ENCODE peak calls at places on chromosomes 12 and 14, in four cellular contexts. D is mucosa of descending colon, T is HFF-Myc, B is neural progenitor cell. W is an unnamed sample.

GRCh38 chr12:49039421-49040363 is 20.9 kb downstream of the KMT2D start:
- DNase-seq in D (no peak), B (no peak), T (no peak), W (no peak)

GRCh38 chr12:118480235-118480634 is 103.9 kb downstream of the SUDS3 start:
- DNase-seq in T (no peak), D (no peak), B (no peak), W (no peak)

GRCh38 chr14:55191881-55192616 is 664 bp upstream of the DLGAP5 start:
- DNase-seq in B (no peak), T (no peak), D (no peak), W (no peak)

GRCh38 chr14:68384335-68384734 is 408.5 kb downstream of the ZFP36L1 start:
- DNase-seq in D (no peak), B (no peak), T (no peak), W (no peak)

GRCh38 chr14:73752297-73752992 is 38.3 kb upstream of the PNMA1 start:
- DNase-seq in T (no peak), B (peak; percentile 38), D (peak; percentile 81), W (no peak)

GRCh38 chr14:38207830-38208815 is at the start of gene SSTR1:
- DNase-seq in B (peak; percentile 44), D (peak; percentile 93), T (no peak), W (no peak)

GRCh38 chr12:109885616-109886015 is 5.3 kb upstream of the GLTP start:
- DNase-seq in B (no peak), D (no peak), T (no peak), W (no peak)

GRCh38 chr14:68506021-68506644 is 286.7 kb downstream of the ZFP36L1 start:
- DNase-seq in D (no peak), B (peak; percentile 26), T (no peak), W (peak; percentile 19)

GRCh38 chr14:89607453-89607852 is 190.4 kb upstream of the FOXN3 start:
- DNase-seq in B (no peak), T (no peak), D (no peak), W (no peak)

DNA sequence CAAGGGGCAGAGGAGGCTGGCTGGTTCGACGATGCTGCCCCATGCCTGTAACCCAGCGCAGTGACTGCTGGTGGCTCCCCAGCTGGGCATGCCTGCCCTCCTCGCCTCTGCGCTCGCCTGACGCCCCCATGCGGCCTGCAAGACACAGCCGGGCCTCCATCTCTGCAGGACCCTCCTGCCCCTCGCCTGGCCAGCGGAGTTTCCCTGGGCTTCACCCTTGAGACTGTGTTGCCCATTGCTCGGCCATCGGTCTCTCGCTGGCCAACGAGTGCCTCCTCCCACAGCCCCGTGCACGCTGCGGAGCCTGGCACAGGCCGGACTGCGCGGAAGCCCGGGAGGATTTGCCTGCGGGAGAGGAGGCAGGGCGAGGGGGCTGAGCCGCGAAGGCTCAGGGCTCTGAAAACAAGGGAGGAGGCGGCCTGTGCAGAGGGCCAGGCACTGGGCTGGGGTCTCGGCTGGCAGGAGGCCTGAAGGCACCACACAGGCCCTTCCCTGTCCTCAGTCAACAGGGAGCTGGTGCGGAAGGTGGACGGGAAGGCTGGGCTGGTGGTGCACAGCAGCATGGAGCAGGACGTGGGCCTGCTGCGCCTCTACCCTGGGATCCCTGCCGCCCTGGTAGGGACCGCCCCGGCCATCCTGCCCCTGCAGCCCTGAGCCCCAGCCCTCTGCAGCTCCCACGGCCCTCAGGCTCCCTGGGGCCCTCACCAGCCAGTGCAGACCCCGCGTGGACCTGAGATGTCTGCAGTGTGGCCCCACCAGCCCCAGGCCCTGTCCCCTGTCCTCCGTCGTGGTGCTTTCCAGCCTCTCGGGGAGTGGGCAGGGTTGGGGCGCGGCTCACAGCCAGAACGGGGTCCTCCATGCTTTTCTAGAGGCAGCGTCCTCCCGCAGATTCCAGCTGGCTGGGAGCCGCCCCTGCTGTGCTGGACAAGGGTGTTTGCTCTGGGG is 17.8 kb downstream of the ASPG start:
- DNase-seq in B (peak; percentile 44), D (no peak), T (no peak), W (no peak)
- TF ChIP-seq CTCF in B (no peak), D (no peak), T (no peak), W (no peak)

GRCh38 chr14:60195179-60195810 is 30.1 kb upstream of the DHRS7 start:
- DNase-seq in D (no peak), B (peak; percentile 14), T (no peak), W (no peak)
- TF ChIP-seq CTCF in D (no peak), B (peak; percentile 28), T (no peak), W (no peak)

GRCh38 chr14:106879241-106879640 is 1352.9 kb downstream of the TMEM121 start:
- DNase-seq in B (no peak), D (peak; percentile 76), T (no peak), W (no peak)
- TF ChIP-seq CTCF in B (peak; percentile 9), D (peak; percentile 48), T (peak; percentile 33), W (no peak)

GRCh38 chr14:24378327-24378726 is 10.3 kb downstream of the NFATC4 start:
- DNase-seq in B (no peak), D (no peak), T (no peak), W (no peak)

GRCh38 chr14:24377126-24377525 is 9.1 kb downstream of the NFATC4 start:
- DNase-seq in B (no peak), D (no peak), T (no peak), W (no peak)

GRCh38 chr14:24377660-24378059 is 9.7 kb downstream of the NFATC4 start:
- DNase-seq in D (no peak), B (no peak), T (no peak), W (no peak)

GRCh38 chr14:24378981-24379906 is 11.3 kb downstream of the NFATC4 start:
- DNase-seq in D (no peak), B (no peak), T (no peak), W (no peak)

GRCh38 chr14:24376448-24377070 is 8.6 kb downstream of the NFATC4 start:
- DNase-seq in T (no peak), B (peak; percentile 71), D (no peak), W (no peak)
- TF ChIP-seq CTCF in T (no peak), B (peak; percentile 49), D (no peak), W (no peak)

DNA sequence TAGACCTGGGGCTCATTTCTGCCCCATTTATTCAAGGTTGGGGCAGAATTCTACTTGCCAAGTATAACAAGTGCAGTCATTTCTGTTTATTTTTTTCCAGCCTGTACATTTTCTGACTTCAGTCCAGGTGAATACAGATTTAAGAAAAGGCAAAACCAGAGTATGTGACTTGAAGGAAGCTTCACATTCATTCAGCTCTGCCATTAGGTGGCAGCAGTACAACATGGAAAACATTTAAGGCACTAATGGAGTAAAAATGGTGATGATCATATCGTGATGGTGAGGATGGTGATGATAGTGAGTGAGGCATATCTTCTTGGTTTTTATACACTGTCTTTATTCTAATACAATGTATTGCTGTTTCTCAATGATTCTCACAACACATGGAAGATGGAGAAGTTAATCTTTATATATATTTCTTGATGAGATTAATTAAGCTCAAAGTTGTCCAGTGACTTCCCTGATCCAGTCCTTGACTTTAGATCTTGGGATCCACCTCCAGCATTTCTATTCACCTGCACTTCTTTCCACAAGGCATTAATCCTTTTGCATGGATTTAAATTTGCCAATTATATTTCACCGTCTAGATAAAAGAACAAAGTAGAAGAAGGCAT is 176.7 kb upstream of the SEL1L start:
- DNase-seq in T (no peak), D (peak; percentile 17), B (peak; percentile 62), W (peak; percentile 33)
- TF ChIP-seq CTCF in T (peak; percentile 27), D (no peak), B (peak; percentile 84), W (peak; percentile 34)

GRCh38 chr12:1103632-1104031 is 112.6 kb downstream of the ERC1 start:
- DNase-seq in D (no peak), T (no peak), B (no peak), W (no peak)

GRCh38 chr12:1103051-1103450 is 112.0 kb downstream of the ERC1 start:
- DNase-seq in T (no peak), B (peak; percentile 65), D (no peak), W (no peak)

GRCh38 chr12:1102088-1102487 is 111.1 kb downstream of the ERC1 start:
- DNase-seq in B (no peak), D (no peak), T (no peak), W (no peak)

GRCh38 chr12:1094714-1095113 is 103.7 kb downstream of the ERC1 start:
- DNase-seq in T (no peak), B (no peak), D (no peak), W (no peak)

DNA sequence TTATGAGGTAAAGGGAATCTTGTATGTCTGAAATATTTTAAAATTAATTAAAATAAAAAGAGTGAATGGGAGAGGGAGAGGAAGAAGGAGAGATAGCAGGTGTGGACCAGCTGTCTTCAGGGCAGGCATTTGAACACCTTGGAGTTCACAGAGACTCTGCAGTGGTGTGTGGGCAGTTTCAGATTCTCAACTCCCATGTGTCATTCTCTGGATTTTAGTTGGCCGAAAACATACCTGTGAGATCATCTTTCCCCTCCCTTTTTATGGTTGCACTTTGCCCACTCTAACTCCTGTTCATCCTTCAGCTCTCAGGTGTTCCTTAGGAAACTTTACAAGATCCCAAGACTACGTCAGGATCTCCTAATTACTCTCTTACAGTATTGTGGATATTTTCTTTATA is 108.1 kb downstream of the ERC1 start:
- DNase-seq in D (peak; percentile 51), T (no peak), B (no peak), W (no peak)
- TF ChIP-seq CTCF in D (no peak), T (no peak), B (no peak), W (no peak)

GRCh38 chr12:45655186-45655585 is 74.3 kb upstream of the ARID2 start:
- DNase-seq in T (no peak), D (peak; percentile 45), B (peak; percentile 39), W (no peak)
- TF ChIP-seq CTCF in T (no peak), D (no peak), B (no peak), W (no peak)

DNA sequence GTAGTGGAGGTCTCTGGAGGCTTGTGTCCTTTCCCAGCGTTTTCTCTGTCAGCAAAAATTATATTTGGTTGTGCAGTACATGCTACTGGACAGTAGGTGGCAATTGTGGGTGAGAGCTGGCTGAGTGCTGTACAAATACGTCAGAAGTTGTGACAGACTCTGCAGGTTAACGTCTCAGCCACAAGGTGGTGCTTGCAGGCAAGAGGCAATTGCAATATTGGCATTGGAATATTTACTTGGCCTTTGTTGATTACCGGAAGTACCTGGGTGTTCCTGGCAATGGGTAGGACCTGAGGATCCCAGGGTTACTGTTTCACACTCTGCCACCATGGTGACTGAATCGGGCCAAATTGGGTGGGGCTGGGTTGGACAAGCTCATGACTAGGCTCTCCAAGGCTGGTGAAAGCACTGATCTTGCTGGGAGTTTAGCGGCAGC is 333.9 kb upstream of the LMO3 start:
- DNase-seq in D (peak; percentile 68), B (peak; percentile 81), T (peak; percentile 7), W (peak; percentile 64)
- TF ChIP-seq CTCF in D (peak; percentile 54), B (peak; percentile 93), T (peak; percentile 36), W (peak; percentile 97)

W was measured in endothelial cell.